ENCODE peak calls at places on chromosomes 6 and 20, in six cellular contexts. O, Y, M, T, G and P are unnamed samples.

GRCh38 chr6:46736913-46737312 is 1.7 kb upstream of the PLA2G7 start:
- DNase-seq in M (peak), Y (peak), O (no peak), G (no peak), T (peak), P (no peak)

GRCh38 chr20:1122388-1123315 is 4.2 kb downstream of the PSMF1 start:
- DNase-seq in M (no peak), Y (peak), O (no peak), T (peak), G (peak), P (peak)

GRCh38 chr20:235891-236290 is 8.8 kb downstream of the DEFB129 start:
- DNase-seq in G (peak), M (no peak), Y (peak), T (peak), O (peak), P (no peak)

GRCh38 chr6:147700436-147701209 is 192.1 kb downstream of the SAMD5 start:
- DNase-seq in T (no peak), O (no peak), M (no peak), Y (no peak), G (no peak), P (no peak)

GRCh38 chr6:164826831-164827468 is 482.5 kb downstream of the C6orf118 start:
- DNase-seq in M (no peak), O (no peak), Y (peak), T (peak), G (peak), P (no peak)

GRCh38 chr6:22017272-22017671 is 279.6 kb downstream of the PRL start:
- DNase-seq in M (no peak), O (no peak), G (no peak), Y (no peak), T (no peak), P (no peak)

GRCh38 chr6:147381734-147382133 is 126.8 kb upstream of the SAMD5 start:
- DNase-seq in G (no peak), T (no peak), O (no peak), M (no peak), Y (no peak), P (no peak)

GRCh38 chr6:159919011-159919511 is 28.3 kb downstream of the MAS1 start:
- DNase-seq in M (no peak), T (no peak), G (no peak), O (peak), Y (peak), P (no peak)

GRCh38 chr20:49280463-49281058 is 2.7 kb upstream of the ZNFX1 start:
- DNase-seq in Y (no peak), T (no peak), O (no peak), M (no peak), G (no peak), P (no peak)

GRCh38 chr6:36428911-36429310 is 13.7 kb downstream of the PXT1 start:
- DNase-seq in G (no peak), Y (no peak), T (no peak), O (no peak), M (no peak), P (no peak)
- TF ChIP-seq CTCF in G (no peak), Y (peak), T (no peak), O (peak), M (peak), P (no peak)

DNA sequence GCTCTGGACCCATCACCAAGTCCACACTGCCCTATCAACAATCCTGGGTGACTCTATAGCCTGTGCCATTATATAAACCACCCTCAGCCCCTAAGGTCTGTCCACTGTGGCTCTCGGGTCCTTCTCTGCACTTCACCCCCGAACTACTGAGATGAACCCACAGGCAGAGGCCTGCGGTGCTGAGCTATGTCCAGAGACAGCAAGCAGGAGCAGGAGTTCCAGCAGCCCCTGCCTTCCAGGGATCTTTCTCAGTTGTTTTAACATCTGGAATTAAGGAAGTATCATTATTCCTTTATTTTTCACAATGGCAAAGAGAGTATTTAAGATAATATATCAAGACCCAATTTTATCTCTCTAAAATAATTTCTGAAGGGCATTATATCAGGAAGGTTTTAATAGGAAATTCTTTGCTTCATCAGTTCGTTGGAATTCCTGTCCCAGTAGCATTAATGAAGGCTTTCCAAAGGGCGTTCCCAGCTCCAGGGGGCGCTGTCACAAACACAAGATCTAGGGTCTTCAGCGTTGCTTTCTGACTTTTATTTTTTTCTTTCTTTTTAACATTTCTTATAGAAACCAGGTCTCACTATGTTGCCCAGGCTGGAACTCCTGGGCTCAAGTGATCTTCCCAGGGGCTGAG is 27.3 kb downstream of the RRBP1 start:
- DNase-seq in G (peak), O (peak), T (peak), Y (peak), M (no peak), P (no peak)
- TF ChIP-seq CTCF in G (no peak), O (peak), T (peak), Y (peak), M (peak), P (peak)

GRCh38 chr20:56630086-56630493 is 984 bp downstream of the TFAP2C start:
- DNase-seq in M (peak), G (peak), O (peak), T (peak), Y (peak), P (peak)
- TF ChIP-seq CTCF in M (peak), G (no peak), O (peak), T (peak), Y (peak), P (no peak)

DNA sequence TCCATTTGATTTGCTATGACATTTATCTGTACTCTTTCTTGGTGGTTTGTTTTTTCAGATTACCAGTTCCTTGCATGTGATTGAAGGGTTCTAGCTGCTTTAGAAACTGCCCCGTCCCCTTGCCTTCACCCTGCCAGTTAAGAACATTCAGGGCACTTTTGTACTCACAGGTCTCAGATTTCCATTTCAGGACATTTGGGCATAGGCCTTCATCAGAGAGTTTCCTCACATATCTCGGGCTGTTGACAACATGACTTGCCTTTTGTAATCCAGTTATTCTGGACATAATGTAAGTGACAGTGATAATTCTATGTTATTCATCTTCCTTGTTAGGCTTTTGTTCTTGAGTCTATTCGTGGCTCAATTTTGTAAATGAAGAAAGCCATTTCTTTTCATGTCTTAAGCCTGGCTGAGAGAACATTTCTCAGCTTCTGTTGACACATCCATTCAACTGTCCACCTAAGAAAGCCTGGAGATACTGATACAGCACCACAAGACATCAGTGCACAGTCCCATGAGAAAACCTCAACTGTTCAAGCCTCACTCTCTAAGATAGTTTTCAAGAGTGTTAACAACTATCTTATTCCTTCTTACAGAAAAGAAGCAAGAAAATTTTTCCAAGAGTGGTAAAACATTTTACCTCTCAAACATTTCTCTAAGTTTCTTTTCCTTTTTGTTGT is 209.3 kb upstream of the SGK1 start:
- DNase-seq in Y (no peak), O (no peak), M (no peak), T (no peak), G (no peak), P (no peak)
- TF ChIP-seq CTCF in Y (no peak), O (no peak), M (no peak), T (no peak), G (no peak), P (no peak)

GRCh38 chr6:95648636-95649035 is 71.3 kb downstream of the MANEA start:
- DNase-seq in T (no peak), Y (peak), G (peak), M (no peak), O (no peak), P (no peak)
- TF ChIP-seq CTCF in T (no peak), Y (no peak), G (no peak), M (no peak), O (no peak), P (no peak)

GRCh38 chr6:121549741-121550140 is 114.3 kb downstream of the GJA1 start:
- DNase-seq in T (peak), G (no peak), O (no peak), Y (peak), M (peak), P (no peak)

GRCh38 chr6:121548146-121548545 is 112.7 kb downstream of the GJA1 start:
- DNase-seq in Y (no peak), G (no peak), T (no peak), M (no peak), O (no peak), P (no peak)

GRCh38 chr6:121539537-121539936 is 104.1 kb downstream of the GJA1 start:
- DNase-seq in Y (peak), G (no peak), T (no peak), M (no peak), O (no peak), P (no peak)

GRCh38 chr6:121540210-121540609 is 104.8 kb downstream of the GJA1 start:
- DNase-seq in O (no peak), M (no peak), G (no peak), T (no peak), Y (no peak), P (no peak)

DNA sequence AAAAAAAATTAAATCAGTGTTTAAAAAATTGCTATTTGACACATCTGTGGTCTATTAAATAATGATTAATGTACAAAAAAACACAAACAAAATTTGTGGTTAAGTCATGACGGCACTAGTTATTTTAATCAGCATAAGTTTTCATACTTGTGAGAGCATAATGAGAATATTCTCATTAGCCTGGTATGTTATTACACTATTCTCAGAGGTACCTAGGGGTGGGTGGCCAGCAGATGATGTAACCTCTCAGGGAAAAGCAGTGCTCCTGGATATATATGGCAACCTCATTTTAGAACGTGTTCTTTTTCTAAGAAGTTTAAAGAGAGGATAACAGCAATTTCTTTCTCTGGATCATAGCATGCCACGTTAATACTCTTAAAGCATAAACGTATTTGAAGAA is 109.2 kb downstream of the GJA1 start:
- DNase-seq in T (no peak), O (no peak), M (no peak), G (no peak), Y (peak), P (no peak)
- TF ChIP-seq CTCF in T (no peak), O (no peak), M (no peak), G (no peak), Y (no peak), P (no peak)

GRCh38 chr20:20820104-20820503 is 107.7 kb upstream of the RALGAPA2 start:
- DNase-seq in Y (peak), T (peak), M (no peak), G (no peak), O (no peak), P (peak)
- TF ChIP-seq CTCF in Y (peak), T (peak), M (peak), G (no peak), O (peak), P (no peak)

GRCh38 chr6:135499441-135500340 is 2.2 kb upstream of the AHI1 start:
- DNase-seq in M (peak), G (no peak), O (no peak), T (no peak), Y (no peak), P (no peak)

GRCh38 chr6:135497412-135498177 is at the start of gene AHI1:
- DNase-seq in G (peak), T (peak), O (peak), M (peak), Y (peak), P (peak)

GRCh38 chr6:135493218-135493961 is 4.2 kb downstream of the AHI1 start:
- DNase-seq in Y (no peak), T (peak), M (no peak), G (no peak), O (peak), P (no peak)

GRCh38 chr6:135496805-135497411 is 632 bp downstream of the AHI1 start:
- DNase-seq in O (peak), M (no peak), Y (peak), T (no peak), G (no peak), P (no peak)

DNA sequence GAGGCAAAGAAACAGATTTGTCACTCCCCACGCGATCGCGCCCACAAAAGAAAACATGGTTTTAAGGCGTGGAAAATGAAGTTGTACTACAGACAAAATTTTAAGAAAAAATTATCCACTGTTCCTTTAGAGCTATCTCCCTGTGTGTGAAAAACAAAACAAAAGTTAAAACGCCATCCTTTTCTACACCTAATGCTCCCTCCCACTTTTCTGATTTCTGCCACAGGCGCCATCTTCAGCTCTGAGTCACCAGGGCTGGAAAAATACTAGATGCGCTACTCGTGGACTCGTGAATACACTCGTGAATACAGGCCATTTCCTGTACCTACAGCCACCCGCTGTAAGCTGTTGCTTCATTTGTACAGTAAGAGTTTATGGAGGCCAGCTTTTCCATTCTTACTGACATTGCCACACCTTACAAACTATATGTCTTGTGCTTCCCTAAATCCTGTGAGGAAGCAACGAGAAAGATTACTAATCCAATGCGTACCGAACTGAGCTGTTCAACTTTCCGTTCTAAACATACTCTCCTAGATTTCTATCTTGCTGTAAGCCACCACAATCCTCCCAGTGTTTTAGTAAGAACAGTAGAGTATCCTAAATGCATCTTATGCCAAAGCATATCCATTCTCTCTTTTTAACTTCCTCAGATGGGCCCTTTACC is 770 bp upstream of the AHI1 start:
- DNase-seq in G (peak), M (peak), O (peak), Y (peak), T (peak), P (peak)
- TF ChIP-seq CTCF in G (no peak), M (no peak), O (no peak), Y (no peak), T (no peak), P (no peak)

GRCh38 chr6:117840541-117840983 is 66.5 kb upstream of the SLC35F1 start:
- DNase-seq in O (peak), G (peak), Y (peak), M (peak), T (peak), P (no peak)
- TF ChIP-seq CTCF in O (peak), G (no peak), Y (peak), M (peak), T (peak), P (no peak)